ENCODE peak calls at places on chromosomes 7 and 10, in ten cellular contexts. One of them, this sample, is unnamed. For H3K36me3, the result is how much of the 10 kb centered on the place peaks cover.

GRCh38 chr10:30591249-30591670 is 38.3 kb downstream of the LYZL2 start:
- DNase-seq in suprapubic skin: peak
- DNase-seq in HCT116: peak
- DNase-seq in transverse colon: peak
- DNase-seq in SK-N-SH: peak
- DNase-seq in HepG2: peak
- DNase-seq in H1: no peak
- DNase-seq in Panc1: no peak
- DNase-seq in prostate gland: peak
- DNase-seq in endothelial cell of umbilical vein: peak
- DNase-seq in this sample: no peak

GRCh38 chr10:5620223-5620721 is 46.1 kb downstream of the ASB13 start:
- DNase-seq in transverse colon: no peak
- DNase-seq in suprapubic skin: no peak
- DNase-seq in Panc1: no peak
- DNase-seq in HepG2: no peak
- DNase-seq in prostate gland: no peak
- DNase-seq in HCT116: no peak
- DNase-seq in SK-N-SH: no peak
- DNase-seq in H1: no peak
- DNase-seq in endothelial cell of umbilical vein: no peak
- DNase-seq in this sample: peak

GRCh38 chr10:23918839-23919238 is 290.1 kb upstream of the KIAA1217 start:
- DNase-seq in transverse colon: no peak
- DNase-seq in endothelial cell of umbilical vein: no peak
- DNase-seq in prostate gland: no peak
- DNase-seq in suprapubic skin: no peak
- DNase-seq in H1: no peak
- DNase-seq in Panc1: no peak
- DNase-seq in HepG2: no peak
- DNase-seq in HCT116: no peak
- DNase-seq in SK-N-SH: no peak
- DNase-seq in this sample: no peak

GRCh38 chr7:135795846-135796570 is 47.4 kb upstream of the FAM180A start:
- DNase-seq in SK-N-SH: no peak
- DNase-seq in endothelial cell of umbilical vein: no peak
- DNase-seq in HCT116: no peak
- DNase-seq in HepG2: no peak
- DNase-seq in suprapubic skin: no peak
- DNase-seq in prostate gland: no peak
- DNase-seq in Panc1: no peak
- DNase-seq in transverse colon: no peak
- DNase-seq in H1: no peak
- DNase-seq in this sample: no peak

GRCh38 chr7:97094531-97094930 is 23.0 kb upstream of the SDHAF3 start:
- DNase-seq in H1: no peak
- DNase-seq in transverse colon: no peak
- DNase-seq in prostate gland: no peak
- DNase-seq in endothelial cell of umbilical vein: no peak
- DNase-seq in SK-N-SH: no peak
- DNase-seq in HepG2: no peak
- DNase-seq in HCT116: no peak
- DNase-seq in Panc1: no peak
- DNase-seq in suprapubic skin: no peak
- DNase-seq in this sample: no peak

GRCh38 chr7:19062216-19062615 is 55.2 kb downstream of the TWIST1 start:
- DNase-seq in prostate gland: no peak
- DNase-seq in Panc1: no peak
- DNase-seq in HepG2: no peak
- DNase-seq in HCT116: no peak
- DNase-seq in suprapubic skin: no peak
- DNase-seq in SK-N-SH: no peak
- DNase-seq in endothelial cell of umbilical vein: no peak
- DNase-seq in transverse colon: no peak
- DNase-seq in H1: no peak
- DNase-seq in this sample: no peak

GRCh38 chr7:636396-636795 is 90.1 kb upstream of the DNAAF5 start:
- DNase-seq in endothelial cell of umbilical vein: no peak
- DNase-seq in H1: no peak
- DNase-seq in suprapubic skin: no peak
- DNase-seq in HepG2: peak
- DNase-seq in HCT116: peak
- DNase-seq in prostate gland: no peak
- DNase-seq in SK-N-SH: no peak
- DNase-seq in Panc1: peak
- DNase-seq in transverse colon: no peak
- DNase-seq in this sample: no peak

GRCh38 chr10:97724341-97724941 is 10.9 kb downstream of the MARVELD1 start:
- DNase-seq in endothelial cell of umbilical vein: no peak
- DNase-seq in HCT116: no peak
- DNase-seq in HepG2: peak
- DNase-seq in transverse colon: peak
- DNase-seq in Panc1: no peak
- DNase-seq in prostate gland: no peak
- DNase-seq in SK-N-SH: no peak
- DNase-seq in suprapubic skin: no peak
- DNase-seq in H1: no peak
- DNase-seq in this sample: peak

GRCh38 chr10:80709879-80710278 is 172.2 kb downstream of the SH2D4B start:
- DNase-seq in endothelial cell of umbilical vein: no peak
- DNase-seq in SK-N-SH: no peak
- DNase-seq in HCT116: no peak
- DNase-seq in suprapubic skin: no peak
- DNase-seq in transverse colon: no peak
- DNase-seq in prostate gland: no peak
- DNase-seq in Panc1: no peak
- DNase-seq in HepG2: no peak
- DNase-seq in H1: peak
- DNase-seq in this sample: no peak

GRCh38 chr10:69088471-69088769 is 517 bp downstream of the SRGN start:
- DNase-seq in Panc1: no peak
- DNase-seq in SK-N-SH: no peak
- DNase-seq in prostate gland: no peak
- DNase-seq in HCT116: no peak
- DNase-seq in suprapubic skin: no peak
- DNase-seq in H1: no peak
- DNase-seq in transverse colon: no peak
- DNase-seq in endothelial cell of umbilical vein: no peak
- DNase-seq in HepG2: no peak
- DNase-seq in this sample: no peak

GRCh38 chr7:50854831-50855230 is 72.1 kb upstream of the GRB10 start:
- DNase-seq in suprapubic skin: no peak
- DNase-seq in endothelial cell of umbilical vein: no peak
- DNase-seq in Panc1: no peak
- DNase-seq in SK-N-SH: no peak
- DNase-seq in HCT116: no peak
- DNase-seq in H1: no peak
- DNase-seq in transverse colon: no peak
- DNase-seq in prostate gland: no peak
- DNase-seq in HepG2: no peak
- DNase-seq in this sample: no peak

GRCh38 chr7:83271212-83272099 is 108.8 kb upstream of the PCLO start:
- DNase-seq in H1: no peak
- DNase-seq in suprapubic skin: no peak
- DNase-seq in endothelial cell of umbilical vein: peak
- DNase-seq in transverse colon: no peak
- DNase-seq in SK-N-SH: peak
- DNase-seq in HepG2: peak
- DNase-seq in HCT116: peak
- DNase-seq in Panc1: peak
- DNase-seq in prostate gland: no peak
- DNase-seq in this sample: no peak

GRCh38 chr10:128083191-128083895 is 42.9 kb downstream of the MKI67 start:
- DNase-seq in HepG2: no peak
- DNase-seq in HCT116: no peak
- DNase-seq in transverse colon: peak
- DNase-seq in endothelial cell of umbilical vein: no peak
- DNase-seq in suprapubic skin: peak
- DNase-seq in Panc1: no peak
- DNase-seq in SK-N-SH: peak
- DNase-seq in prostate gland: no peak
- DNase-seq in H1: no peak
- DNase-seq in this sample: no peak

GRCh38 chr10:110919349-110919931 is at the start of gene SHOC2:
- DNase-seq in suprapubic skin: peak
- DNase-seq in transverse colon: peak
- DNase-seq in Panc1: no peak
- DNase-seq in SK-N-SH: peak
- DNase-seq in HepG2: no peak
- DNase-seq in prostate gland: peak
- DNase-seq in HCT116: no peak
- DNase-seq in H1: peak
- DNase-seq in endothelial cell of umbilical vein: no peak
- DNase-seq in this sample: peak

GRCh38 chr10:93656155-93656554 is 43.8 kb downstream of the PDE6C start:
- DNase-seq in HepG2: no peak
- DNase-seq in SK-N-SH: no peak
- DNase-seq in transverse colon: no peak
- DNase-seq in Panc1: no peak
- DNase-seq in HCT116: no peak
- DNase-seq in endothelial cell of umbilical vein: no peak
- DNase-seq in H1: no peak
- DNase-seq in suprapubic skin: no peak
- DNase-seq in prostate gland: no peak
- DNase-seq in this sample: no peak

GRCh38 chr10:86721232-86721631 is 35.2 kb upstream of the BMPR1A start:
- DNase-seq in Panc1: no peak
- DNase-seq in transverse colon: no peak
- DNase-seq in HepG2: no peak
- DNase-seq in H1: no peak
- DNase-seq in endothelial cell of umbilical vein: no peak
- DNase-seq in SK-N-SH: no peak
- DNase-seq in HCT116: no peak
- DNase-seq in prostate gland: no peak
- DNase-seq in suprapubic skin: no peak
- DNase-seq in this sample: no peak
- H3K36me3 ChIP-seq in Panc1: under half
- H3K36me3 ChIP-seq in transverse colon: under half
- H3K36me3 ChIP-seq in HepG2: under half
- H3K36me3 ChIP-seq in H1: under half
- H3K36me3 ChIP-seq in endothelial cell of umbilical vein: under half
- H3K36me3 ChIP-seq in SK-N-SH: under half
- H3K36me3 ChIP-seq in HCT116: under half
- H3K36me3 ChIP-seq in prostate gland: under half
- H3K36me3 ChIP-seq in suprapubic skin: under half
- H3K36me3 ChIP-seq in this sample: under half

DNA sequence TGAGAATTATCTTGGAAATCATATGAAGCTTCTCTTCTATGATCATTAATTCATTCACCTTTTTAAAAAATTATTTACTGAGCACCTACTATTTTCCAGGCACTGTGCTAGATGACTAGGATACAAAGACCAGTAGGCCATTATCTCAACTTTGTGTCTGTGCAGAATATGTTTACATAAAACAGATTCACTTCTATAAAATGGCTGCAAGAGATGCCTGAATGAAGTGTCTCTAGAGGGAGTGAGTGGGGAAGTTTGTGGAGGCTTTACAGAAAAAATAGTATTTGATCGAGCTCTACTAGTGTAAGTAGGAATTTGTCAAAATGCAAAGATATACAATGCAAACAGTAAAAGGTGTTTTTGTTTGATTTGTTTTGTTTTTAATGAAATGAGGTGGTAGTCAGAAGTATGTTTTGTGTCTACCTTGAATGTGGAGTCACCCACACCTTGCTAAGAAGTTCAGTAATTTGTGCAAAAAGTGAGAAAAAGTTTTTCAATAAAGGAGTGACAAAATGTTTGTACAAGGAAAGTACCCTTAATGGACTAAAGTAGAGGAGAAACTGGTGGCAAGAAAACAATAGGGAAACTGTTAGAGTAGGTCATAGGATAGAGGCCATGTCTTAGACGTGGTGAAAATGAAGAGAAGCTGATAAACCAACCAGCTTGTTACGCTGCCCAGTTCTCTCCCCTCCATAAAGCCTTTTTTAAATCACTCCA is 125.5 kb downstream of the KCND2 start:
- DNase-seq in HCT116: no peak
- DNase-seq in endothelial cell of umbilical vein: no peak
- DNase-seq in transverse colon: no peak
- DNase-seq in prostate gland: no peak
- DNase-seq in Panc1: no peak
- DNase-seq in HepG2: no peak
- DNase-seq in H1: no peak
- DNase-seq in SK-N-SH: no peak
- DNase-seq in suprapubic skin: no peak
- DNase-seq in this sample: no peak
- TF ChIP-seq POLR2AphosphoS5 in HCT116: no peak
- TF ChIP-seq POLR2AphosphoS5 in endothelial cell of umbilical vein: no peak
- TF ChIP-seq POLR2AphosphoS5 in transverse colon: no peak
- TF ChIP-seq POLR2AphosphoS5 in prostate gland: no peak
- TF ChIP-seq POLR2AphosphoS5 in Panc1: no peak
- TF ChIP-seq POLR2AphosphoS5 in HepG2: no peak
- TF ChIP-seq POLR2AphosphoS5 in H1: no peak
- TF ChIP-seq POLR2AphosphoS5 in SK-N-SH: no peak
- TF ChIP-seq POLR2AphosphoS5 in suprapubic skin: no peak
- TF ChIP-seq POLR2AphosphoS5 in this sample: no peak

DNA sequence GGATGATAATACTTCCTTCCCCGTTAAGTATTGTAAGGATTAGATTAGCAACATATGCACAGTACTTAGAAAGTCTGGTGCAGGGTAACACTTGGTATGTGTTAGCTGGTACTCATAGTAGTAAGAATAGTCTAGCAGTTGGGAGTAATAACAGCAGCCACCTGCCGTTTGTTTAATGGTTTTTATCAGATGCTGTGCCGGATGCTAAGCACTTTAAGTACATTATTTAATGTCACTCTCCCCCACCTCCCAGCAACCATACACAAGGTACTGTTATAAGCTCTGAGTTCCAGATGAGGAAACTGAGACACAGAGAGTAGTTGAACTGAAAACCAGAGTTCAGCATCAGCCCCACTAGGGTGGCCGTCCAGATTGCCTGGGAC is 60.1 kb downstream of the ZMIZ1 start:
- DNase-seq in HepG2: no peak
- DNase-seq in suprapubic skin: no peak
- DNase-seq in Panc1: no peak
- DNase-seq in endothelial cell of umbilical vein: peak
- DNase-seq in H1: no peak
- DNase-seq in transverse colon: no peak
- DNase-seq in prostate gland: no peak
- DNase-seq in HCT116: no peak
- DNase-seq in SK-N-SH: peak
- DNase-seq in this sample: no peak
- H3K36me3 ChIP-seq in HepG2: under half
- H3K36me3 ChIP-seq in suprapubic skin: half or more
- H3K36me3 ChIP-seq in Panc1: under half
- H3K36me3 ChIP-seq in endothelial cell of umbilical vein: under half
- H3K36me3 ChIP-seq in H1: under half
- H3K36me3 ChIP-seq in transverse colon: under half
- H3K36me3 ChIP-seq in prostate gland: under half
- H3K36me3 ChIP-seq in HCT116: under half
- H3K36me3 ChIP-seq in SK-N-SH: under half
- H3K36me3 ChIP-seq in this sample: under half

DNA sequence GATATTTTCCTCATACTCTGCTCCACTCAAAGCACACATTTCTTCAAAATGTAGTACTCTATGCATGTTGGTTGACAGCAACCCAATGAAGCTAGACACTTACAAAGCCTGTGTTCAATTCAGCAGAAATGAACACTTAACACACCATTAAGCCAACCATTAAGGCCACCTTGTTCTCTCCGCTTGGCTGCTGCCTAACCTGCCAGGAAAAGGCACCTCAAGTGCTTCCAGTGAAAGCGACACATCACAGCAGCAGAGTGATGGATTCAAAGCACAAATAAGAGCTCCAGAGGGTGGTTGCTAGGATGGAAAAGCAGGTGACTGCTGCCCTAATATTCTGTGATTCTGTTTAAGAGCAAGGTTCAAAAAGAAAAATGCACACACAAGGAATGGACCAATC is 81.5 kb upstream of the GNAI1 start:
- DNase-seq in prostate gland: no peak
- DNase-seq in H1: no peak
- DNase-seq in endothelial cell of umbilical vein: no peak
- DNase-seq in SK-N-SH: no peak
- DNase-seq in HepG2: peak
- DNase-seq in HCT116: no peak
- DNase-seq in Panc1: no peak
- DNase-seq in suprapubic skin: no peak
- DNase-seq in transverse colon: no peak
- DNase-seq in this sample: no peak
- TF ChIP-seq POLR2AphosphoS5 in prostate gland: no peak
- TF ChIP-seq POLR2AphosphoS5 in H1: no peak
- TF ChIP-seq POLR2AphosphoS5 in endothelial cell of umbilical vein: no peak
- TF ChIP-seq POLR2AphosphoS5 in SK-N-SH: no peak
- TF ChIP-seq POLR2AphosphoS5 in HepG2: no peak
- TF ChIP-seq POLR2AphosphoS5 in HCT116: no peak
- TF ChIP-seq POLR2AphosphoS5 in Panc1: no peak
- TF ChIP-seq POLR2AphosphoS5 in suprapubic skin: no peak
- TF ChIP-seq POLR2AphosphoS5 in transverse colon: no peak
- TF ChIP-seq POLR2AphosphoS5 in this sample: no peak

This sample was measured in spleen.